ENCODE peak calls at places on chromosomes 7 and 10, in five cellular contexts. Y is pancreas, W is SK-N-SH, Q is IMR-90, H is stomach. N is an unnamed sample. For H3K4me1, the result is how much of the 10 kb centered on the place peaks cover.

GRCh38 chr7:45583296-45583695 is 9.1 kb downstream of the ADCY1 start:
- DNase-seq in Y (no peak), W (no peak), Q (no peak), H (no peak), N (no peak)

GRCh38 chr10:71744897-71745658 is 25.5 kb upstream of the C10orf105 start:
- DNase-seq in Y (no peak), W (no peak), Q (no peak), H (no peak), N (no peak)

GRCh38 chr10:3043512-3044368 is 23.6 kb upstream of the PFKP start:
- DNase-seq in Y (no peak), W (peak), Q (peak), H (peak), N (peak)

GRCh38 chr7:43721193-43721806 is 8.0 kb downstream of the COA1 start:
- DNase-seq in Y (no peak), W (peak), Q (peak), H (no peak), N (no peak)

GRCh38 chr10:20089884-20090283 is 273.7 kb downstream of the PLXDC2 start:
- DNase-seq in Y (no peak), W (no peak), Q (no peak), H (no peak), N (no peak)

GRCh38 chr7:130009848-130010688 is 41.1 kb downstream of the ZC3HC1 start:
- DNase-seq in Y (peak), W (peak), Q (peak), H (peak), N (peak)

GRCh38 chr10:49398000-49398861 is 2.3 kb upstream of the DRGX start:
- DNase-seq in Y (peak), W (peak), Q (peak), H (no peak), N (peak)

GRCh38 chr10:79025113-79025832 is 43.5 kb upstream of the ZMIZ1 start:
- DNase-seq in Y (peak), W (peak), Q (no peak), H (no peak), N (peak)

GRCh38 chr7:85130702-85131101 is 56.2 kb downstream of the SEMA3D start:
- DNase-seq in Y (no peak), W (no peak), Q (no peak), H (no peak), N (no peak)

GRCh38 chr10:35606423-35606822 is 1.3 kb downstream of the GJD4 start:
- DNase-seq in Y (no peak), W (no peak), Q (peak), H (no peak), N (no peak)

GRCh38 chr10:11209810-11210141 is 192.1 kb downstream of the CELF2 start:
- DNase-seq in Y (no peak), W (no peak), Q (no peak), H (no peak), N (no peak)

GRCh38 chr10:86234553-86235270 is 131.9 kb downstream of the GRID1 start:
- DNase-seq in Y (no peak), W (no peak), Q (no peak), H (no peak), N (no peak)

GRCh38 chr10:132264306-132264950 is 43.3 kb downstream of the STK32C start:
- DNase-seq in Y (no peak), W (no peak), Q (no peak), H (no peak), N (no peak)

GRCh38 chr10:122249991-122250750 is 20.9 kb upstream of the BTBD16 start:
- DNase-seq in Y (no peak), W (no peak), Q (no peak), H (no peak), N (no peak)

DNA sequence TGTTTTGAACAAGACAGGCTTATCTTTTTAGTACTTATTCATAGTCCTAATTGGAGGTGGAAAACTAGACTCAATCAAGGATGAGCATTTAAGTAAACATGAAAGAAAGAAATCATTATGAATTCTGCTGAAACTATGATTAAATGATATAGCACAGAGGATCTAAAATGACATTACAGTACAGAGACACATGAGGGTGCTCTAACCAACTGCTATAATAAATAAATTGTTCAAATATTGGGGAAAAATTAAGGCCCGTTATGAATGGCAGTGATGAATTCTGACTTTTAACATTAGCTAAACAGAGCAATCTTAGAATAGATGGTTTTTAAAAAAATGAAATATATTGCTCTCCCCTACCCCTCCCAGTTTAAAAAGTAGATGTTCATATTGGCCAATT is 10.3 kb downstream of the WNT2 start:
- DNase-seq in Y (no peak), W (no peak), Q (peak), H (no peak), N (no peak)
- TF ChIP-seq CTCF in Y (no peak), W (peak), Q (peak), H (no peak), N (no peak)

GRCh38 chr10:64519427-64519826 is 998.2 kb downstream of the REEP3 start:
- DNase-seq in Y (no peak), W (no peak), Q (no peak), H (no peak), N (no peak)
- H3K4me1 ChIP-seq in Y (under half), W (under half), Q (under half), H (under half), N (under half)

DNA sequence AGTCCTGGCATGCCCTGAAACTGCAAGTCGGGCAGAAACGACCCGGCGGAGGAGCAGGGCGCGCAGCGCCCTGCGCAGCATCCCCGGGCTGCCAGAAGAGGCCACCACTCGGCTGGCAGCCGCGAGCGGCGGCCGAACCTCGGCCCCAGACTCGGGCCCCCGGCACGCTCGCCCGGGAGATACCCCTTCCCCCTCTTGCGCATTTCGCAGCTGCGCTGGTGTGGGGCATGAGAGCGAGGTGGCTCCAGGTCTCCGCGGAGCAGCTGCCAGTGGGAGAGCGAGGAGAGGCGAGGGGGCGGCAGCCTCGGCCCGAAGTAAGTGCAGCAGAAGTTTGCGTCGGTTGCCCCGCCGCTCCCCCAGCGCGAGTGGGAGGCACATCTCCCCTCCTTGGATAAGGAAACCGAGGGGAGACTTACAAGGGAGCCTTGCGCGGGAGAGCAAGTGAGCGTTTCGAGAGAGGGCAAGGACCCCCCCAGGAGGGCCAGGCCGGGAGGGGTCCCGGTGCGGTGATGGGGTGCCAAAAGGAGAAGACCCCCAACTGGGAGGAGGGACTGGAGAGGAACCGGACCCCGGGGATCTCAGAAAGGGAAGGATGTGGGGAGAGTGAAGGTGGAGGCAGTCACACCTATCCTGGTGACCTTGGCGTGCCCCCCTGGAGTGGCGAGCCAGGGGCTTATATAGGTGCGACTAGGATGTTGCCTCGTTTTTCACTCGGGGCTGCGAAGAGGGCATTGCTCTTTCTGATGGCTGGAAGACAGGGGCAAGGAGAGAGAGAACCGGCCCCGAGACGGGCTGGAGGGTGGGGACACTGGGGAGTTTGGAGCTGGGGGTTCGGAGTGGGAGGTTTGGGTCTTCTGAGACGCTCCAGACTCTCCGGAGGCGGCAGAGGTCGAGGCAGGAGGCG is 256.3 kb downstream of the OTUD1 start:
- DNase-seq in Y (no peak), W (peak), Q (no peak), H (no peak), N (no peak)
- TF ChIP-seq CTCF in Y (no peak), W (no peak), Q (no peak), H (no peak), N (no peak)

GRCh38 chr10:124622158-124622557 is 122.0 kb downstream of the FAM53B start:
- DNase-seq in Y (no peak), W (no peak), Q (no peak), H (no peak), N (no peak)

GRCh38 chr10:124624006-124624405 is 120.2 kb downstream of the FAM53B start:
- DNase-seq in Y (no peak), W (no peak), Q (no peak), H (no peak), N (no peak)

GRCh38 chr10:124624456-124624855 is 119.7 kb downstream of the FAM53B start:
- DNase-seq in Y (no peak), W (no peak), Q (no peak), H (no peak), N (no peak)

GRCh38 chr10:124621637-124622036 is 122.5 kb downstream of the FAM53B start:
- DNase-seq in Y (no peak), W (no peak), Q (no peak), H (no peak), N (no peak)

DNA sequence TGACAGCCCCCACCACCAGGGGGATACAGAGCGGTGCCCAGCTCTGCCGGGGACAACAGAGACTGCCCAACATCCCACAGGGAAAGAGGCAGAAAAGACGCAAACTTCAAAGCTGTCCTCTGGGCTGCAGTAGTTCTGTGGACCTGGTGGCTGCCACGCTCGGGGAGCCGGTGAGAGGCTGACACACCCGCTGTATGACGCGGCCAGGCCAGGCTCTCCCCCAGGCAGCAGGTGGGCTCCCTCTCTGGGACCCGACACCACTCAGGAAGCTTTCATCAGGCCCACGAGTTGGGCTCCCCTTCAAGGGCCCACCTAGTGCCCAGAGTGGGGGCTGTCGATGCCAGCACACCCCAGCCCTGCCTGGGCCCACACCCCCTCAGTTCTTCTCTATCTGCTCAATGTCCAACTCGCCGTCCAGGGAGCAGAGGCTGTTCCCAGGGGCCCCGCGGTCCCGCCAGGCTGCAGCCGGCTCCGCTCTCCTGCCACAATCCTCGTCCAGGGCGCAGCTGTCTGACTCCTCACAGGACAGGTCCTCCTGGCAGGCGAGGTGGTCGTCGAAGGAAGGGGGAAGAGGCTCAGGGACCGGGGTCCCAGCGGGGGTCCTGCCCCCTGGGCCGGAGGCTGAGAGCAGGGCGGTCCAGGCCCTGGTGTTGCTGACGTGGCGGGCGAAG is 121.2 kb downstream of the FAM53B start:
- DNase-seq in Y (no peak), W (no peak), Q (no peak), H (no peak), N (no peak)
- H3K4me1 ChIP-seq in Y (under half), W (under half), Q (under half), H (half or more), N (under half)

N was measured in Caco-2.